ENCODE peak calls at places on chromosomes 3 and 15, in six cellular contexts. E is thoracic aorta, V is fibroblast of lung, Q is AG09309, O is left ventricle myocardium inferior, U is AG04450. G is an unnamed sample.

GRCh38 chr3:6921041-6921440 is 60.1 kb downstream of the GRM7 start:
- DNase-seq in E (no peak), O (no peak), Q (no peak), V (no peak), U (no peak), G (no peak)

GRCh38 chr15:45048784-45049631 is 26.0 kb downstream of the SORD start:
- DNase-seq in V (no peak), Q (no peak), E (no peak), O (no peak), U (no peak), G (no peak)

GRCh38 chr3:155031191-155031590 is 48.9 kb upstream of the MME start:
- DNase-seq in V (peak; percentile 36), U (no peak), O (no peak), Q (no peak), E (no peak), G (peak; percentile 64)

GRCh38 chr3:183033746-183034145 is 53.4 kb upstream of the DCUN1D1 start:
- DNase-seq in E (no peak), Q (no peak), O (no peak), V (peak; percentile 4), U (no peak), G (peak; percentile 22)

GRCh38 chr3:14093831-14094230 is 30.8 kb downstream of the CHCHD4 start:
- DNase-seq in V (no peak), U (no peak), Q (no peak), O (no peak), E (no peak), G (no peak)

GRCh38 chr15:66706225-66706732 is 4.2 kb downstream of the SMAD6 start:
- DNase-seq in Q (no peak), V (peak; percentile 35), E (no peak), O (peak; percentile 35), U (no peak), G (no peak)

GRCh38 chr3:152834354-152835310 is at the start of gene P2RY1:
- DNase-seq in U (no peak), E (no peak), Q (no peak), V (peak; percentile 60), O (peak; percentile 63), G (peak; percentile 32)

GRCh38 chr15:23039917-23040281 is 530 bp upstream of the TUBGCP5 start:
- DNase-seq in E (no peak), U (no peak), Q (no peak), O (no peak), V (no peak), G (no peak)

GRCh38 chr15:99507016-99507731 is 58.6 kb upstream of the MEF2A start:
- DNase-seq in Q (no peak), V (peak; percentile 94), E (no peak), U (peak; percentile 73), O (peak; percentile 70), G (peak; percentile 42)

GRCh38 chr3:181317521-181317920 is 328.0 kb upstream of the DNAJC19 start:
- DNase-seq in O (no peak), V (no peak), Q (no peak), U (no peak), E (no peak), G (no peak)

GRCh38 chr3:150627557-150627956 is 24.4 kb downstream of the SELENOT start:
- DNase-seq in Q (no peak), E (no peak), U (peak; percentile 26), O (no peak), V (peak; percentile 86), G (no peak)

DNA sequence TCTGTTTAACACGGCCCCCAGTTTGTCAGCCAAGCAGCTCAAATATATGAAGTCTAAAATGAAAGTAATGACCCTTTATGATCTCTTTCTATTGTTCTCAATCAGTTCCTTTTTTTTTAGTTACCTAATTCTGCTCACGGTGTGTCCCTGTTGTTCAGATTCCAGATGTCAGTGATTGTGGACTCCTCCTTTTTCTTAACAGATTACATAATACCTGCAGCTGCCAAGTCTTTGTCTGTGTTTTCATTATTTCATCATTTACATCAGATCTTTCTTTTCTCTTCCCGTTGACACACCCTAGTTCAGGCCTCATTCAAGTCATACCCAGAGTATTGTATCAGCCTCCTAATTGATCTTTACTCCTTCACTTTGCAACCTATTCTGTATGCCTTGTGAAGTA is 56.1 kb upstream of the SKIL start:
- DNase-seq in Q (peak; percentile 55), E (no peak), O (no peak), U (no peak), V (peak; percentile 26), G (peak; percentile 64)
- H3K4me3 ChIP-seq in Q (no peak overlapping the region), E (no peak overlapping the region), O (no peak overlapping the region), U (no peak overlapping the region), V (no peak overlapping the region), G (no peak overlapping the region)

DNA sequence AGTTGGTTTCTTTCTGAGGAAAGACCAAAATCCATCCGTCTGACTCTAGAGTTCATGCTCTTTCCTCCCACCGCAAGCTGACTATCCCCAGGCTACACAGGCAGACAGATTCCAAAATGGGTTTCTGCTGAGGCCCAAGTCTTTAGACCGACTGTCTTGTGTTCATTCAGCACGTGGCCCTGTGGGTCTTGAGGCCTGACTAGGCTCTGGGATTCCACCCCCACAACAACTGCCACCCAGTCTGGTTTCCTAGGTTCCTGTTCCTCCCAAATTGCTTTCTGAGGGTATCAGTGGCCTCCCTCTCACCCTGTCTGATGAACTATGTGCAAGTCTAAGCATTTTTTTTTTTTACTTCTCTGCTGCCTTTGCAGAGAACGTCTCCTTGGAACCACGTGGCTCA is 67.7 kb downstream of the CYP19A1 start:
- DNase-seq in V (no peak), O (no peak), U (no peak), E (no peak), Q (no peak), G (no peak)
- TF ChIP-seq CTCF in V (no peak), O (no peak), U (no peak), E (no peak), Q (no peak), G (no peak)

DNA sequence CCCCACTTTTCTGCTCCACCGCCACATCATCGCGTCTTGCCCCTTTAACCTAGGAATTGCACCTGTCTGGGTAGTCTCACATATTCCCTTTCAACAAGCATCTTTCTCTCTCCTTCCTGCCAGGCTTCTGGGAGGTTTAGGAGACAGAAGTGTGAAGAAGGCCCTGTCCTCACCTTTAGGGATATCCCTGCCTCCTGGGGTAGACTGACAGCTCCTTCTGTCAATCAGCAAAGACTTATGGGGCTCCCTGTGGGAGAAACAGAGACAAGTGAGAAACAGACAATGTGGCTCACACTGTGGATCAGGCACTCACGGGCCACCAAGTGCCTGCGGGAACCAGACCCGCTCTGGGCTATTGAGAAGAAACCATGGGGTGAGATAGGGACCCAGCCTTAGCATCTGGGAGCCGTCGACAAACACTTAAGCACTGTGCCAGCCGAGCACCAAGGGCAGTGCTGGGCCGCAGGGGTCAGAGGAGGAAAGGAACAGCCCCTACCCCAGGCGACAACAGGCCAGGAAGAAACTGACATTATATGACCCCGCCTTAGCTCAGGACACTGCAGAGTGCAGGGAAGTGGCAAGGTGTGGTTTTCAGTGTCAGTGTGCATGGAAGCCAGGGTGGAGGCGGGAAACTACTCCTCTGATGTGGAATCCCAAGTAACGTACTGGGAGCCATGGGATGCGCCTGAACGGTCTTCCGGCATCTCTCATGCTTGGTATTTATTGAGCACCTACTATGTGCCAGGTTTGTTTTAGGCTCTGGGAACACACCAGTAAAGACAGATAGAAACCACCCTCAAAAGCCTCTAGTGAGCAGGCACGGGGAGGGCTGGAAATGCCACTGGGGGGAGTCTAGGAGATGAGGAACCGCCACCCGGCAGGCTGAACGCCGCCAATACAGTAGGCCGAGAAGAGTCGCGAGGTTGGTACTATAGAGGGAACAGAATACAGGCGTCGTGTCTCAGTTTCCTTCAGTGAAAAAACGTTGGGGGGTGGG is 1.8 kb downstream of the EFCC1 start:
- DNase-seq in U (no peak), O (no peak), Q (no peak), V (no peak), E (no peak), G (no peak)
- H3K4me3 ChIP-seq in U (no peak overlapping the region), O (peak overlapping the region; percentile 84), Q (no peak overlapping the region), V (no peak overlapping the region), E (peak overlapping the region; percentile 39), G (no peak overlapping the region)

GRCh38 chr3:146164951-146165350 is 4.0 kb upstream of the PLOD2 start:
- DNase-seq in E (no peak), U (no peak), O (no peak), Q (no peak), V (no peak), G (no peak)

GRCh38 chr3:146162561-146162960 is 1.6 kb upstream of the PLOD2 start:
- DNase-seq in V (no peak), O (no peak), U (no peak), E (no peak), Q (no peak), G (peak; percentile 43)

GRCh38 chr3:146164506-146164905 is 3.5 kb upstream of the PLOD2 start:
- DNase-seq in O (no peak), E (no peak), V (no peak), Q (no peak), U (no peak), G (no peak)

GRCh38 chr3:146164071-146164470 is 3.1 kb upstream of the PLOD2 start:
- DNase-seq in U (no peak), Q (no peak), E (no peak), V (no peak), O (no peak), G (peak; percentile 43)

GRCh38 chr3:146163584-146163983 is 2.6 kb upstream of the PLOD2 start:
- DNase-seq in U (no peak), E (no peak), O (no peak), V (peak; percentile 94), Q (peak; percentile 96), G (peak; percentile 97)
- TF ChIP-seq CTCF in U (peak; percentile 24), E (peak; percentile 58), O (no peak), V (peak; percentile 6), Q (no peak), G (peak; percentile 20)

GRCh38 chr3:49131576-49131975 is 1.3 kb downstream of the LAMB2 start:
- DNase-seq in U (no peak), O (no peak), E (no peak), Q (no peak), V (no peak), G (no peak)
- H3K4me3 ChIP-seq in U (peak overlapping the region; percentile 89), O (peak overlapping the region; percentile 93), E (peak overlapping the region; percentile 84), Q (peak overlapping the region; percentile 83), V (peak overlapping the region; percentile 78), G (peak overlapping the region; percentile 88)

DNA sequence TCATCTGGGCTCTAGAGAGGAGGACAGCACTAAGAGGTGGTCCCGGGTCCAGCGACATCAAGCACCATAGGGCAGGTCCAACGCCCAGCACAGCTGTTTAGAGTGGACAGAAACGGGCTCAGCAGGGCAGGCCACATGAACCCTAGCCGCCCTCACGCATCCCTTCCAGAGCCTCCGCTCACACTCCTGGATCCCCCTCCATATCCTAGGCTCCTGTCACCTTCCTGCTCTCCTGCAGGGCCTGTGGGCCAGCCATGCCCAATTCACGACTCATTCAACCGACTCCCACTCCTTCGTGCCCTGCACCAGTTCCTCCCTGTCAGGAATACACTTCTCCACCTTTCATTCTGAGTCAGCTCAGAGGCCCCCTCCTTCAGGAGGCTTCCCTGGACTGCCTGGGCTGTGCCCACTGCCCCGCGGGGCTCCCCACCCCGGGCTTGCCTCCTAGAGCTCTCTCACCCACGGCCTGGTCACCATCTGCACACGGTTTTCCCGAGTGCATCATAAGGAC is 90.2 kb downstream of the LINGO1 start:
- DNase-seq in U (no peak), V (no peak), E (no peak), Q (no peak), O (no peak), G (peak; percentile 19)
- TF ChIP-seq CTCF in U (no peak), V (no peak), E (no peak), Q (no peak), O (no peak), G (no peak)

GRCh38 chr3:157045238-157045860 is 114.6 kb downstream of the CCNL1 start:
- DNase-seq in O (no peak), Q (no peak), E (no peak), U (no peak), V (no peak), G (peak; percentile 33)
- H3K4me3 ChIP-seq in O (peak overlapping the region; percentile 32), Q (no peak overlapping the region), E (no peak overlapping the region), U (no peak overlapping the region), V (no peak overlapping the region), G (no peak overlapping the region)